ENCODE peak calls at places on chromosomes 6 and 20, in eight cellular contexts. H is HS-5; B is heart right ventricle; V is effector CD4-positive, alpha-beta T cell; Q is central memory CD4-positive, alpha-beta T cell; Z is PC-3; X is naive thymus-derived CD8-positive, alpha-beta T cell; U is activated CD4-positive, alpha-beta T cell treated with anti-CD3 and anti-CD28 coated beads, Interleukin-2, amount 50 U/mL, for 24 hours. F is an unnamed sample.

GRCh38 chr6:134967711-134968110 is 17.8 kb upstream of the ALDH8A1 start:
- DNase-seq in B (no peak), X (no peak), V (no peak), H (no peak), Q (no peak), Z (no peak), U (no peak), F (no peak)

GRCh38 chr6:81696505-81696904 is 56.0 kb downstream of the TENT5A start:
- DNase-seq in U (no peak), Q (no peak), Z (peak), B (no peak), H (no peak), V (no peak), X (no peak), F (no peak)

GRCh38 chr6:22071655-22072054 is 225.2 kb downstream of the PRL start:
- DNase-seq in Z (no peak), Q (no peak), U (no peak), V (no peak), B (no peak), X (no peak), H (no peak), F (peak)

GRCh38 chr6:170464524-170464979 is 88.6 kb downstream of the PSMB1 start:
- DNase-seq in H (no peak), V (no peak), Z (no peak), U (no peak), B (no peak), Q (no peak), X (no peak), F (no peak)

GRCh38 chr6:139538366-139538765 is 163.9 kb upstream of the CITED2 start:
- DNase-seq in Z (no peak), X (no peak), Q (no peak), U (no peak), B (no peak), H (no peak), V (no peak), F (no peak)

GRCh38 chr20:42102000-42102399 is 483.8 kb upstream of the CHD6 start:
- DNase-seq in Q (no peak), Z (no peak), X (no peak), V (no peak), B (no peak), U (no peak), H (no peak), F (no peak)

GRCh38 chr6:157787080-157787479 is 36.0 kb upstream of the SNX9 start:
- DNase-seq in U (no peak), H (no peak), V (no peak), X (no peak), Z (no peak), B (no peak), Q (no peak), F (no peak)

GRCh38 chr6:154805288-154805911 is 72.2 kb downstream of the SCAF8 start:
- DNase-seq in X (peak), Z (peak), B (no peak), U (no peak), H (no peak), Q (peak), V (no peak), F (no peak)

GRCh38 chr20:19832875-19833274 is 74.8 kb downstream of the RIN2 start:
- DNase-seq in H (no peak), V (no peak), X (no peak), B (no peak), U (no peak), Z (no peak), Q (no peak), F (no peak)

GRCh38 chr6:75203721-75204120 is 2.1 kb downstream of the COL12A1 start:
- DNase-seq in Z (peak), B (no peak), V (no peak), U (no peak), H (no peak), Q (no peak), X (no peak), F (no peak)

GRCh38 chr6:71290611-71291010 is 2.0 kb downstream of the OGFRL1 start:
- DNase-seq in H (no peak), B (no peak), X (no peak), Z (no peak), Q (no peak), V (no peak), U (no peak), F (no peak)

GRCh38 chr20:49871391-49871948 is 43.9 kb downstream of the SPATA2 start:
- DNase-seq in Q (no peak), X (no peak), U (no peak), B (no peak), V (no peak), H (no peak), Z (no peak), F (no peak)

GRCh38 chr6:36131517-36132220 is 1.4 kb downstream of the MAPK13 start:
- DNase-seq in B (no peak), Q (peak), X (peak), U (no peak), Z (peak), H (peak), V (peak), F (no peak)

GRCh38 chr6:128036808-128037570 is 136.1 kb upstream of the THEMIS start:
- DNase-seq in H (no peak), X (no peak), U (no peak), Z (no peak), B (no peak), Q (no peak), V (no peak), F (no peak)

GRCh38 chr6:157518399-157519250 is 137.6 kb downstream of the ZDHHC14 start:
- DNase-seq in X (no peak), B (no peak), Q (no peak), U (no peak), Z (no peak), V (no peak), H (no peak), F (peak)

GRCh38 chr20:59314872-59315500 is 14.6 kb downstream of the EDN3 start:
- DNase-seq in H (no peak), Q (no peak), V (no peak), X (no peak), Z (no peak), B (no peak), U (no peak), F (no peak)

GRCh38 chr6:1624071-1624847 is 14.5 kb downstream of the FOXC1 start:
- DNase-seq in Z (no peak), U (no peak), B (no peak), Q (no peak), H (no peak), X (no peak), V (no peak), F (no peak)

GRCh38 chr6:92510137-92510536 is 909.2 kb downstream of the EPHA7 start:
- DNase-seq in H (no peak), V (no peak), B (no peak), X (no peak), Q (no peak), U (no peak), Z (no peak), F (no peak)

GRCh38 chr20:57769756-57770155 is 59.9 kb upstream of the PMEPA1 start:
- DNase-seq in U (no peak), X (no peak), V (no peak), B (no peak), Q (no peak), H (no peak), Z (no peak), F (no peak)

GRCh38 chr20:59110607-59111006 is 53.0 kb upstream of the ZNF831 start:
- DNase-seq in Q (no peak), V (no peak), Z (no peak), U (no peak), H (no peak), B (no peak), X (no peak), F (no peak)

GRCh38 chr6:30006170-30007131 is 54.6 kb upstream of the POLR1H start:
- DNase-seq in B (peak), H (no peak), X (peak), Q (no peak), Z (no peak), U (no peak), V (no peak), F (peak)

GRCh38 chr6:158564243-158565121 is 4.6 kb downstream of the TMEM181 start:
- DNase-seq in X (no peak), B (no peak), U (no peak), Q (peak), V (no peak), H (no peak), Z (no peak), F (peak)

F was measured in heart left ventricle.